ENCODE peak calls at places on chromosome 2, in four cellular contexts. G is breast epithelium, L is Peyer's patch, P is A549. T is an unnamed sample.

GRCh38 chr2:237540823-237541222 is 25.6 kb upstream of the PRLH start:
- DNase-seq in L (no peak), G (no peak), P (peak), T (peak)

GRCh38 chr2:241173557-241173956 is 14.9 kb upstream of the ANO7 start:
- DNase-seq in P (no peak), L (no peak), G (no peak), T (no peak)

GRCh38 chr2:30239308-30240161 is 8.2 kb downstream of the LBH start:
- DNase-seq in P (peak), L (peak), G (peak), T (peak)

GRCh38 chr2:71675296-71675695 is 221.9 kb downstream of the DYSF start:
- DNase-seq in P (no peak), L (no peak), G (peak), T (peak)

GRCh38 chr2:207807516-207807915 is 37.8 kb upstream of the FZD5 start:
- DNase-seq in L (no peak), G (no peak), P (no peak), T (no peak)

GRCh38 chr2:42369551-42370229 is 8.7 kb upstream of the COX7A2L start:
- DNase-seq in P (no peak), L (no peak), G (no peak), T (no peak)

GRCh38 chr2:79855264-79856006 is 342.6 kb downstream of the CTNNA2 start:
- DNase-seq in P (peak), L (no peak), G (no peak), T (peak)

GRCh38 chr2:6326958-6327357 is 538.7 kb downstream of the CMPK2 start:
- DNase-seq in L (no peak), G (no peak), P (no peak), T (no peak)

GRCh38 chr2:143705108-143705686 is 576.0 kb downstream of the ARHGAP15 start:
- DNase-seq in P (no peak), L (no peak), G (no peak), T (no peak)

GRCh38 chr2:37366773-37367172 is 22.3 kb downstream of the QPCT start:
- DNase-seq in P (no peak), G (no peak), L (no peak), T (no peak)

GRCh38 chr2:37361416-37361815 is 17.0 kb downstream of the QPCT start:
- DNase-seq in L (no peak), P (no peak), G (no peak), T (no peak)

GRCh38 chr2:46134531-46135229 is 162.5 kb upstream of the EPAS1 start:
- DNase-seq in P (no peak), G (peak), L (no peak), T (peak)

GRCh38 chr2:210481601-210482124 is 5.1 kb upstream of the LANCL1 start:
- DNase-seq in L (no peak), G (no peak), P (no peak), T (no peak)

GRCh38 chr2:230130668-230131364 is 62.1 kb upstream of the SLC16A14 start:
- DNase-seq in G (peak), L (no peak), P (peak), T (peak)

GRCh38 chr2:220198911-220199310 is 571.5 kb downstream of the SLC4A3 start:
- DNase-seq in G (no peak), P (peak), L (no peak), T (peak)

GRCh38 chr2:102509749-102510148 is 36.7 kb downstream of the SLC9A4 start:
- DNase-seq in G (no peak), L (no peak), P (no peak), T (no peak)

GRCh38 chr2:50691518-50691917 is 340.4 kb downstream of the NRXN1 start:
- DNase-seq in L (no peak), P (no peak), G (no peak), T (no peak)

GRCh38 chr2:67895171-67895941 is 167.4 kb downstream of the C1D start:
- DNase-seq in L (no peak), G (no peak), P (no peak), T (no peak)

GRCh38 chr2:172639823-172640222 is 83.9 kb downstream of the PDK1 start:
- DNase-seq in G (no peak), L (no peak), P (no peak), T (no peak)

GRCh38 chr2:69395866-69396265 is 8.8 kb upstream of the GFPT1 start:
- DNase-seq in P (no peak), G (no peak), L (no peak), T (no peak)

GRCh38 chr2:198214108-198214736 is 409.8 kb downstream of the PLCL1 start:
- DNase-seq in L (no peak), G (no peak), P (no peak), T (no peak)

GRCh38 chr2:44268259-44268649 is 7.0 kb upstream of the SLC3A1 start:
- DNase-seq in P (peak), G (no peak), L (no peak), T (no peak)

GRCh38 chr2:100852999-100853908 is 33.3 kb downstream of the NPAS2 start:
- DNase-seq in G (no peak), P (peak), L (no peak), T (no peak)

GRCh38 chr2:231332872-231333500 is 62.5 kb upstream of the B3GNT7 start:
- DNase-seq in G (no peak), P (no peak), L (no peak), T (no peak)

GRCh38 chr2:140604096-140604495 is 1526.7 kb downstream of the LRP1B start:
- DNase-seq in G (no peak), L (no peak), P (no peak), T (no peak)

GRCh38 chr2:41400057-41400665 is 647.7 kb upstream of the PKDCC start:
- DNase-seq in L (no peak), P (peak), G (no peak), T (peak)

GRCh38 chr2:205883965-205884364 is 201.7 kb downstream of the NRP2 start:
- DNase-seq in G (no peak), P (no peak), L (no peak), T (no peak)

GRCh38 chr2:71348302-71348701 is 16.7 kb downstream of the ZNF638 start:
- DNase-seq in L (no peak), G (no peak), P (peak), T (no peak)

GRCh38 chr2:9152975-9153402 is 53.6 kb upstream of the ASAP2 start:
- DNase-seq in G (no peak), P (no peak), L (no peak), T (no peak)

GRCh38 chr2:23092831-23093230 is 292.1 kb upstream of the KLHL29 start:
- DNase-seq in G (no peak), L (no peak), P (no peak), T (no peak)

GRCh38 chr2:120613742-120614481 is 121.8 kb upstream of the GLI2 start:
- DNase-seq in L (no peak), G (no peak), P (no peak), T (no peak)

GRCh38 chr2:205686231-205687017 is 4.1 kb downstream of the NRP2 start:
- DNase-seq in G (no peak), P (no peak), L (no peak), T (no peak)

GRCh38 chr2:147495741-147496140 is 349.1 kb upstream of the ACVR2A start:
- DNase-seq in L (no peak), P (no peak), G (no peak), T (no peak)

GRCh38 chr2:127187081-127187775 is 32.9 kb downstream of the CYP27C1 start:
- DNase-seq in G (no peak), P (no peak), L (no peak), T (no peak)

GRCh38 chr2:174235680-174236079 is 12.7 kb downstream of the OLA1 start:
- DNase-seq in G (no peak), P (no peak), L (no peak), T (no peak)

GRCh38 chr2:193517615-193518014 is 1322.9 kb upstream of the TMEFF2 start:
- DNase-seq in G (no peak), L (no peak), P (peak), T (no peak)

GRCh38 chr2:162075689-162076132 is 1.7 kb upstream of the DPP4 start:
- DNase-seq in L (no peak), G (no peak), P (no peak), T (no peak)

GRCh38 chr2:226906439-226906796 is 70.6 kb downstream of the RHBDD1 start:
- DNase-seq in G (no peak), L (peak), P (no peak), T (no peak)

GRCh38 chr2:196068271-196069209 is at the start of gene DNAH7:
- DNase-seq in P (peak), G (peak), L (peak), T (peak)
- TF ChIP-seq CTCF in P (peak), G (peak), L (peak), T (peak)

GRCh38 chr2:133434962-133435668 is 133.1 kb downstream of the NCKAP5 start:
- DNase-seq in L (no peak), P (peak), G (peak), T (no peak)

GRCh38 chr2:133442393-133442792 is 125.9 kb downstream of the NCKAP5 start:
- DNase-seq in P (no peak), G (no peak), L (no peak), T (no peak)

GRCh38 chr2:133433455-133434451 is 134.5 kb downstream of the NCKAP5 start:
- DNase-seq in L (no peak), G (no peak), P (no peak), T (no peak)

GRCh38 chr2:133439281-133439920 is 128.9 kb downstream of the NCKAP5 start:
- DNase-seq in L (no peak), G (no peak), P (no peak), T (no peak)

DNA sequence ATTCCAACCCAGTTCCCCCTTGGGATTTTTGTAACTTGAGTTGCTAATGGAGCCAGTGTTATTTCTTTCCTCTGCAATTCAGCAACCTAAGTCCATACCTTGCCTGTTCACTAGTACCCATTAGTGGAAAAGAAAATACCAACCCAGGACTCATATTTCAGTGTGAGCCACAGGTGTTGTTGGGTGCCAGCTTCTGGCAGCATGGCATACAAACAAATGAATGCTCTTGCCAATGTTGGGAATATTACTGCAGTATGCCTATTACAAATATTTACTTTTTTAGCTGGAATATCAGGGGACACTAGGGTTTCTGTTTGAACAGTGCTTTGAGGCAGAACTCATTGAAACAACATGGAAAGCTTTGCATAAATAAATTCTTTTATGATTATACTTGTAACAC is 130.2 kb downstream of the NCKAP5 start:
- DNase-seq in L (no peak), G (no peak), P (no peak), T (no peak)
- H3K27ac ChIP-seq in L (no peak), G (no peak), P (peak), T (no peak)

GRCh38 chr2:200736646-200737274 is 75.0 kb upstream of the BZW1 start:
- DNase-seq in P (no peak), G (no peak), L (no peak), T (no peak)
- TF ChIP-seq POLR2A in P (no peak), G (no peak), L (no peak), T (no peak)

DNA sequence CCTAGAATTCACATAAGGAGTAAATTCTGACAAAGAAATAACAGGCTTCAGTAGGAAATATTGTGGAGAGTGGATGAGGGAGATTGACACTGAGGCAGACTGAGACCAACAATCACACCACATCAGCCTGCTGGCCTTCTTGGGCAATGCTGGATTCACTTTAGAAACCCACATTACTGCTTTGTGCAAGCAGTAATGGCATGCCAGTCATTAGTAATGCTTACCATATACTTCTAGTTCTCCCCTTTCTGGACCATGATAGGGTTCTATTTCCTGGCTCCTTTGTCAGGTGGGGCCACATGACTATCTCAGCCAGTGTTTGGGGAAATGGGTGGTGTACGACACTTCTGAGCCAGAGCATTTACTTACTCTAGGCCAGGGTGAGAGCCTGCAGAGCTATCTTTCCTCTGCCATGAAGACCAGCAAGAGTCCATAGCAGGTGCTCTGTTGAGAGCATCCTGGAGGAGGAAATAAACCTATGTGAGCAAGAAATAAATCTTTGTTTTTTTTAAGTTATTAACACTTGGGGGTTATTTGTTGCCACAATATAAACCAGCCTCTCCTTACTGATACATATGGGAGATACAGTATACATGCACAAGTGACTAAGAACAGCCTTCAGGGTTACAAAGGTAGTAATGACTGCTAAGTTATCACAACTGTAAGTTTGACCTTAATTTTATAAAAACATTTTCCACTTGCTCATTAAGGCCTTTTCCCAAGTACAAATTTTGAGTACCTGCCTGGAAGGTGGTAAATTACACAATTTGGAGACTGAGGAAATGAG is 89.3 kb upstream of the TANK start:
- DNase-seq in P (no peak), G (no peak), L (no peak), T (no peak)
- TF ChIP-seq CTCF in P (no peak), G (no peak), L (no peak), T (no peak)

T was measured in testis.